ENCODE peak calls at places on chromosomes 4 and X, in five cellular contexts. D is GM23248, U is HCT116, A is hepatocyte, V is MM.1S. E is an unnamed sample.

GRCh38 chrX:153708415-153708814 is 15.8 kb downstream of the BCAP31 start:
- DNase-seq in V (no peak), D (peak), U (no peak), A (peak), E (peak)

GRCh38 chr4:35151816-35152572 is 1092.3 kb downstream of the ARAP2 start:
- DNase-seq in U (peak), D (no peak), V (peak), A (peak), E (peak)

GRCh38 chr4:6467600-6467999 is 4.8 kb downstream of the PPP2R2C start:
- DNase-seq in V (no peak), D (no peak), U (no peak), A (no peak), E (no peak)

GRCh38 chr4:140220053-140220452 is 66.1 kb upstream of the MAML3 start:
- DNase-seq in D (no peak), V (no peak), A (no peak), U (no peak), E (no peak)

GRCh38 chr4:17232575-17233253 is 279.2 kb downstream of the QDPR start:
- DNase-seq in A (peak), U (peak), V (no peak), D (peak), E (no peak)

GRCh38 chr4:151427268-151427667 is 18.3 kb downstream of the FHIP1A start:
- DNase-seq in U (no peak), V (no peak), D (no peak), A (no peak), E (no peak)

GRCh38 chr4:20254517-20255250 is 3.0 kb downstream of the SLIT2 start:
- DNase-seq in D (peak), U (no peak), A (peak), V (no peak), E (no peak)

GRCh38 chr4:1978741-1979476 is 29.9 kb downstream of the NELFA start:
- DNase-seq in D (no peak), V (no peak), U (no peak), A (no peak), E (no peak)

GRCh38 chr4:113643505-113643904 is 118.0 kb downstream of the CAMK2D start:
- DNase-seq in U (no peak), V (no peak), A (no peak), D (no peak), E (no peak)

GRCh38 chr4:113644398-113644797 is 117.1 kb downstream of the CAMK2D start:
- DNase-seq in V (no peak), D (no peak), A (no peak), U (no peak), E (no peak)

GRCh38 chr4:113639311-113639710 is 122.2 kb downstream of the CAMK2D start:
- DNase-seq in D (no peak), U (no peak), V (no peak), A (no peak), E (peak)

GRCh38 chr4:113637823-113638691 is 123.5 kb downstream of the CAMK2D start:
- DNase-seq in U (no peak), D (no peak), V (no peak), A (no peak), E (peak)

GRCh38 chr4:113641025-113641431 is 120.5 kb downstream of the CAMK2D start:
- DNase-seq in D (no peak), U (no peak), V (peak), A (peak), E (peak)
- H3K27ac ChIP-seq in D (no peak), U (no peak), V (no peak), A (peak), E (peak)

GRCh38 chr4:73947239-73947985 is 34.4 kb downstream of the PF4 start:
- DNase-seq in A (no peak), D (no peak), U (no peak), V (no peak), E (no peak)

GRCh38 chr4:73945674-73946449 is 36.0 kb downstream of the PF4 start:
- DNase-seq in V (no peak), D (no peak), U (no peak), A (no peak), E (no peak)

GRCh38 chr4:73945140-73945539 is 36.7 kb downstream of the PF4 start:
- DNase-seq in D (no peak), A (no peak), U (no peak), V (no peak), E (no peak)

GRCh38 chr4:73943555-73943954 is 38.3 kb downstream of the PF4 start:
- DNase-seq in D (no peak), A (no peak), V (no peak), U (no peak), E (no peak)

GRCh38 chr4:73944061-73944875 is 37.6 kb downstream of the PF4 start:
- DNase-seq in D (peak), U (no peak), V (no peak), A (peak), E (no peak)
- TF ChIP-seq EZH2phosphoT487 in D (no peak), U (no peak), V (no peak), A (no peak), E (no peak)

GRCh38 chr4:137663376-137664054 is 131.2 kb upstream of the PCDH18 start:
- DNase-seq in U (no peak), D (no peak), V (no peak), A (peak), E (no peak)

GRCh38 chr4:137668885-137669284 is 136.6 kb upstream of the PCDH18 start:
- DNase-seq in U (no peak), A (no peak), V (no peak), D (no peak), E (no peak)

GRCh38 chr4:137660211-137660610 is 127.9 kb upstream of the PCDH18 start:
- DNase-seq in D (peak), V (no peak), A (no peak), U (no peak), E (no peak)

GRCh38 chr4:137664055-137664405 is 131.7 kb upstream of the PCDH18 start:
- DNase-seq in D (peak), U (no peak), A (peak), V (no peak), E (no peak)

GRCh38 chr4:137664416-137664815 is 132.1 kb upstream of the PCDH18 start:
- DNase-seq in A (no peak), D (peak), U (no peak), V (no peak), E (no peak)
- H3K27ac ChIP-seq in A (peak), D (peak), U (no peak), V (no peak), E (no peak)

DNA sequence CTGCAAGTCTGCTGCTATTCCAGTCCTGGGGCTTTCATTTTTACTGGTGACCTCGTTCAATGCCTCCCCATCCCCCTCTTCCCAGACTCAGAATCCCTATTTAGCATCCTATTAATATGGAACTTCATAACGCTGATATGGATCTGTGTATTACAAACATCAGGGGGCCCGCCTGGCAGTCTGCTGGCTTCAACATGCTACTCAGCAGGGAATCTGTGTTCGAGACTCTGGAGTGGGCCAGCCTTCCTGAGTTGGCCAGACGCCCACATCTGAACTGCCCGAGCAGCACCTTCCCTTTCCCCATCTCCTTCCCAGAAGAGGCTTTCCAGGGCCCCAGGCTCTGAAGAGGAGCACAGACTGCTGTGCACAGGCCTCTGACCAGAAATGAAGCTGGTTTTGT is 173.9 kb upstream of the PPARGC1A start:
- DNase-seq in U (no peak), A (no peak), D (no peak), V (no peak), E (no peak)
- TF ChIP-seq EZH2phosphoT487 in U (no peak), A (no peak), D (no peak), V (no peak), E (no peak)

GRCh38 chr4:148831945-148832344 is 389.7 kb upstream of the NR3C2 start:
- DNase-seq in U (peak), A (no peak), D (peak), V (no peak), E (no peak)

DNA sequence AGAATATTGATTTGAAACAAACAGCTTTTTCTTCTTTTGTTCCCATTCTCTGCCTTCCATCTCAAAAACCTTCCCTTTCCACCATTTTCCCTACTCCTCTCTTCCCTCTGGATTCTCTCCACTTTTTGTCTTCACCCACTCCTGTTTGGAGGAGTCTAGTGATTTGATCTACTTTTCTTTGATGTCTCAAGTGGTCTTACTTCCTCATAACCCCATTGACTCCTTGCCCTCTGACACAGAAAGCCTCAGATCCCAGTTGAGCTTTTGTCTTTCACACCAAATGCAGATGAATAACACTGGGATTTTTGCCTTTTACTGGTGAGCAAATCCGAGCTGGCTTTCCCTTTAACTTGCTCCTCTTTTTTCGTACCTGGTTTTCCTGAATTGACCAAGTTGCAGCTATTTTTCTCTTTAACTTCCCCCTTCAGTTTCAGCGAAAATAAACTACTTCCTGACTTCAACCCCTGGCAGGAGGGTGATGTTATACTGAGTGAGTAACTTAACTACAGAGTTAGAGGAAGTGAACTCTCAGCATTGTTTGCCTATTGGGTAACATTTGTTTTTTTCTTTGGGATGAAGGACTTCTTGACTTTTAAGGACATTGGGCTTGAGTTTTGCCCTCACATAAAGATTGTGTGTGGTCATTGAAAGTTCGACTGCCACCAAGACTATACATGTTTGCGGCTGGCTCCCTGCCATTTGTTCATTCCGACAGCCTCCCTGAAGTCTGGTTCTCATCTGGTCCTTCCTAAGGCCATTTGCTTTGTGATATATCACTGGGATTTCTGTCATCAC is 392.8 kb upstream of the NR3C2 start:
- DNase-seq in A (peak), U (no peak), V (peak), D (peak), E (peak)
- H3K27ac ChIP-seq in A (peak), U (no peak), V (peak), D (peak), E (peak)

GRCh38 chr4:8541981-8542715 is 38.0 kb upstream of the GPR78 start:
- DNase-seq in V (no peak), D (no peak), A (no peak), U (no peak), E (no peak)

GRCh38 chr4:8543623-8544022 is 36.6 kb upstream of the GPR78 start:
- DNase-seq in U (no peak), D (no peak), A (no peak), V (no peak), E (no peak)

GRCh38 chr4:8544282-8544681 is 35.9 kb upstream of the GPR78 start:
- DNase-seq in U (no peak), V (no peak), A (no peak), D (no peak), E (no peak)

GRCh38 chr4:8544741-8545438 is 35.3 kb upstream of the GPR78 start:
- DNase-seq in A (no peak), V (no peak), D (no peak), U (no peak), E (no peak)

DNA sequence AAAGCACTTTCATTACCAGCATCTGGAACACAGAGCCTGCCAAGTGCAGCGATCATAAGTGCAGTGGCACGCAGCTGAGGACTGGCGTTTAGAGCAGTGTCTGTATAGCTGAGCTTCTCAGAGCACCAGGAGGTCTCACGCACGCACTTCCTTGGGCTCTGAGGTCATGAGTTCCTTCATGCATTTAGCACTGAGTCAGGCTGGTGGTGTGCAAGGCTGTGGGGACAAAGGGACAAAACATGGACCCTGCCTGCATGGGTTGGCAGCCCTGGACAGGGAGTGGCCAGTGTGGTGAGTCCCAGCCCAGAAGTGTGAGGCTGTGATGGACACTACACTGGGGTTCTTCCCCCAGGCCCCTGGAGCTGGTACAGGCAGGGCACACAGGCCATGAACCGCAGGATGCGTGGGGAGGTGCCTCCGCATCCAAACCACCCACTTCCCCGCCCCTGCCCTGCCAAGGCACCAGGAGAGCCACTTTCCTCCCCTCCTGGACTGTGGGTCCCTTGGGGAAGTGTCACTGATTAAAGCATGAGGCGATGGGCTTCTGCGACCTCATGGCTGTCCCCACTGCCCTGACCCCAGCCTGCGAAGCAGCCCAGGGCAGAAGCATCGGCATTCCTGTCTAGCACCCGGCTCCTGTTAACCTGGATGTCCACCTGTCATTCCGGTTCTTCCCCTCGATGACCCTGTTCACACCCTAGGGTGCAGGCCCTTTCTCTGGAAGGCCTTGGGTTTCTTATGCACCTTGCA is 37.2 kb upstream of the GPR78 start:
- DNase-seq in D (peak), V (no peak), A (no peak), U (no peak), E (no peak)
- TF ChIP-seq EZH2phosphoT487 in D (no peak), V (no peak), A (no peak), U (no peak), E (no peak)

E was measured in OCI-LY7.